ENCODE peak calls at places on chromosomes 3 and 15, in six cellular contexts. D is H1, Y is K562, R is GM12891, M is GM12878, U is HepG2. L is an unnamed sample.

GRCh38 chr15:31254431-31255175 is 72.0 kb upstream of the KLF13 start:
- DNase-seq in U (no peak), R (no peak), M (no peak), D (no peak), Y (no peak), L (no peak)

GRCh38 chr3:87120221-87120620 is 106.9 kb upstream of the CHMP2B start:
- DNase-seq in R (no peak), M (no peak), Y (no peak), D (no peak), U (no peak), L (no peak)

GRCh38 chr3:23712656-23713559 is 92.8 kb upstream of the UBE2E1 start:
- DNase-seq in D (peak; percentile 72), R (no peak), Y (no peak), U (no peak), M (no peak), L (no peak)

GRCh38 chr15:76932090-76932966 is 779 bp downstream of the RCN2 start:
- DNase-seq in U (no peak), Y (no peak), M (no peak), R (no peak), D (no peak), L (no peak)

GRCh38 chr3:42698911-42699230 is 3.7 kb downstream of the HHATL start:
- DNase-seq in D (no peak), M (no peak), U (no peak), R (no peak), Y (no peak), L (peak; percentile 3)

GRCh38 chr3:36988336-36988735 is 4.6 kb downstream of the EPM2AIP1 start:
- DNase-seq in Y (no peak), M (no peak), R (no peak), U (no peak), D (no peak), L (no peak)

GRCh38 chr15:75822685-75823278 is 20.5 kb upstream of the UBE2Q2 start:
- DNase-seq in M (no peak), Y (no peak), D (no peak), R (no peak), U (no peak), L (no peak)

GRCh38 chr3:14758297-14758696 is 60.5 kb upstream of the FGD5 start:
- DNase-seq in D (no peak), U (no peak), M (no peak), Y (no peak), R (no peak), L (no peak)

GRCh38 chr15:47471020-47471419 is 246.3 kb upstream of the SEMA6D start:
- DNase-seq in R (no peak), M (no peak), D (no peak), Y (no peak), U (no peak), L (no peak)

GRCh38 chr3:20280257-20280656 is 94.3 kb upstream of the SGO1 start:
- DNase-seq in R (no peak), Y (no peak), M (no peak), U (no peak), D (no peak), L (no peak)
- TF ChIP-seq POLR2A in R (no peak), Y (no peak), M (no peak), U (no peak), D (no peak), L (no peak)

GRCh38 chr15:78056714-78057269 is 20.7 kb downstream of the TBC1D2B start:
- DNase-seq in M (no peak), U (no peak), Y (no peak), R (no peak), D (no peak), L (no peak)
- TF ChIP-seq TAF1 in M (no peak), U (no peak), Y (no peak), R (no peak), D (no peak), L (no peak)

DNA sequence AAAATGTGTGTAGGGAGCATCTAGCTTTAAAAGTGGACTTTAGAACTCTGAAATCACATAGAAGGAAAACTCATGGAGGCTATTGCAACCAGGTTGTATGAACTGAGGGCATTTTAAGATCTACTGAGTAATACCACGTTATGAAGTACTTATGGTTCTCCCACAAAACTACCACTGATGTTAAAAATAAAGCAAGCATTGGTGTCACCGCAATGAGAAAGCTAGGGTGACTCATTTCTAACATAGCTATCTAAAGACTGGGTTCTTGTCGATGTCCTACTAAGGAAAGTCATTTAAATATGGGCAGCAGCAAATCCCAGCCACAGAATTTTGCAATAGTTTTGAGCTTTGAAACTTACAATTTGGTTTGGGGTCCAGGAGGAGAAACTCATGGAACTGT is 584.8 kb downstream of the DIPK2A start:
- DNase-seq in U (no peak), D (no peak), Y (no peak), M (peak; percentile 44), R (peak; percentile 1), L (no peak)
- TF ChIP-seq POLR2AphosphoS5 in U (no peak), D (no peak), Y (no peak), M (no peak), R (no peak), L (no peak)

GRCh38 chr3:184186184-184186901 is at the start of gene ABCF3:
- DNase-seq in R (no peak), U (no peak), D (no peak), Y (no peak), M (no peak), L (no peak)
- TF ChIP-seq POLR2A in R (peak; percentile 76), U (peak; percentile 51), D (no peak), Y (peak; percentile 82), M (peak; percentile 89), L (peak; percentile 78)

DNA sequence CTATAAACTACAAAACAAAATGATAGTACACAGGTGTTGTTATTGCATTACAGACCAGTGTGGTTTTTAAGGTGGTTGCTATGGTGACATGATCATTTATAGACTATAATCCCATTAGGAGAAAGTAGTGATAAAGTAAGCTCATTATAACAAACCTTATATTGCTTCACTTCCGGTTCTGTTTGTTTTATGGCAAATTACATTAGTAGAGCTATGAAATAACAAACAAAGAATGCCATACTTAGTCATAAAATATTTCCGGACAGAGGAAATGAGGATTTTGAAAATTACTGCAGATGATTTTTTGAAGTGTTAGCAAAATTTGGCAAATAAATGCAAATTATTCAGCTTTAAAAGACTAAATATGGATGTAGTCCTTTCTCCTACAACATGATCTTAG is 640.4 kb upstream of the ARPP21 start:
- DNase-seq in D (no peak), U (no peak), Y (no peak), R (no peak), M (no peak), L (no peak)
- TF ChIP-seq TAF1 in D (no peak), U (no peak), Y (no peak), R (no peak), M (no peak), L (no peak)

GRCh38 chr15:44315773-44316465 is 27.4 kb downstream of the GOLM2 start:
- DNase-seq in U (no peak), D (no peak), Y (no peak), M (no peak), R (no peak), L (no peak)
- TF ChIP-seq POLR2AphosphoS5 in U (no peak), D (no peak), Y (no peak), M (no peak), R (no peak), L (no peak)

GRCh38 chr3:190811775-190812480 is 50.6 kb downstream of the GMNC start:
- DNase-seq in R (no peak), Y (peak; percentile 21), D (peak; percentile 10), M (no peak), U (peak; percentile 54), L (no peak)
- TF ChIP-seq POLR2A in R (no peak), Y (no peak), D (no peak), M (no peak), U (no peak), L (no peak)

GRCh38 chr3:8976540-8977182 is 13.4 kb upstream of the RAD18 start:
- DNase-seq in R (no peak), U (no peak), Y (no peak), M (no peak), D (no peak), L (no peak)

GRCh38 chr3:8972614-8973013 is 9.3 kb upstream of the RAD18 start:
- DNase-seq in D (no peak), U (peak; percentile 20), Y (peak; percentile 91), R (no peak), M (no peak), L (no peak)

GRCh38 chr3:8974458-8974857 is 11.2 kb upstream of the RAD18 start:
- DNase-seq in Y (no peak), M (no peak), U (no peak), D (no peak), R (no peak), L (no peak)

GRCh38 chr3:8979262-8979661 is 16.0 kb upstream of the RAD18 start:
- DNase-seq in Y (no peak), M (no peak), D (no peak), R (no peak), U (no peak), L (no peak)

GRCh38 chr3:8975081-8976020 is 12.1 kb upstream of the RAD18 start:
- DNase-seq in M (no peak), D (no peak), R (no peak), Y (no peak), U (no peak), L (no peak)
- TF ChIP-seq TAF1 in M (no peak), D (no peak), R (no peak), Y (no peak), U (no peak), L (no peak)

DNA sequence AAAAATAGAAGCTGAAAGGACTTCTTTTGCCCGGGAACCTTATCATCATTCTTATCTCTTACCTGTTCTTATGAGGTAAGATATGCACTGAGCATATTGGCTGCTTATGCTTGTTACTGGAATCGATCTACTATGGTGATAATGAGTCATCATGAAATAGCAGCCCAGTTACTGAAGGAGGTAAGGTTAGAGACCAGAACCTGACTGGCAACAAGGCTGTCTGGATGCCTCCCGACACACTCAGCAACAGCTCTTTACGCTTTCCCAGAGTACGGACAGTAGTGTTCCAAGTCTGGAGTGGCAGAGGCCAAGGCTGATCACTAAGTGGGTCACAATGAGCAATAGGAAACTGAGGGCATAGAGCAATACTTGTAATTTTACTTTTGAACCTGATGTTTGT is 314.1 kb downstream of the NLGN1 start:
- DNase-seq in D (no peak), U (no peak), R (no peak), M (no peak), Y (no peak), L (no peak)
- TF ChIP-seq POLR2AphosphoS5 in D (no peak), U (no peak), R (no peak), M (no peak), Y (no peak), L (no peak)

DNA sequence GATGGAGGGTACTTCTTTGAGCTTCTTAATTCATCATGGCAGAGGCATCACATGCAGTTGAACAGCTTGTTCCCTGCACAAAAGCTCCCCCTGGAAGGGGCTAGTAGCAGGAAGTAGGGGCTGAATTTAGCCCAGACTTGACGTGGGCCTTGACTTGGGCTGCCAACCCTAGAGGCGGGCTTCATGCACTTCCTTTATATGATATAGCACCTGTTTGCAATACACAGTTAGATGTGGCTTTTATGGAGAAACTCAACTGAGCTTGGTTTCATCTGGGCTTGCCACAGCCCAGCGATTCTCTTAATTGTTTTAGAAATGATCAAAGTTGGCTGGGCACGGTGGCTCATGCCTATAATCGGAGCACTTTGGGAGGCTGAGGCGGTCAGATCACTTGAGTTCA is 33.7 kb upstream of the ADGRG7 start:
- DNase-seq in M (no peak), D (no peak), U (no peak), Y (no peak), R (no peak), L (no peak)
- TF ChIP-seq POLR2A in M (no peak), D (no peak), U (no peak), Y (no peak), R (no peak), L (no peak)

L was measured in GM12892.